ENCODE peak calls at places on chromosomes 12 and 14, in seven cellular contexts. K, A, S, R, Z, E and M are unnamed samples. For H3K4me1, the result is how much of the 10 kb centered on the place peaks cover.

GRCh38 chr14:72714094-72714493 is 179.8 kb downstream of the DPF3 start:
- DNase-seq in K (no peak), A (no peak), S (no peak), R (no peak), Z (no peak), E (no peak), M (no peak)

GRCh38 chr12:113070117-113070906 is 13.8 kb downstream of the DTX1 start:
- DNase-seq in K (peak), A (no peak), S (no peak), R (no peak), Z (no peak), E (no peak), M (no peak)

GRCh38 chr14:95511687-95512086 is 4.8 kb downstream of the SYNE3 start:
- DNase-seq in K (no peak), A (no peak), S (no peak), R (peak), Z (no peak), E (no peak), M (no peak)

GRCh38 chr14:88999137-88999536 is 174.7 kb downstream of the TTC8 start:
- DNase-seq in K (no peak), A (no peak), S (no peak), R (no peak), Z (no peak), E (no peak), M (no peak)

GRCh38 chr14:32203928-32204357 is 874 bp upstream of the RNU6-8 start:
- DNase-seq in K (peak), A (no peak), S (no peak), R (no peak), Z (no peak), E (peak), M (no peak)

GRCh38 chr14:32354716-32355115 is 25.6 kb downstream of the AKAP6 start:
- DNase-seq in K (peak), A (no peak), S (no peak), R (no peak), Z (no peak), E (no peak), M (no peak)

GRCh38 chr12:4934651-4935050 is 24.9 kb downstream of the KCNA1 start:
- DNase-seq in K (no peak), A (no peak), S (no peak), R (no peak), Z (peak), E (no peak), M (no peak)

GRCh38 chr12:25327321-25327720 is 76.6 kb upstream of the KRAS start:
- DNase-seq in K (no peak), A (no peak), S (no peak), R (no peak), Z (no peak), E (no peak), M (no peak)

GRCh38 chr14:38125484-38125912 is 82.2 kb upstream of the SSTR1 start:
- DNase-seq in K (peak), A (no peak), S (no peak), R (no peak), Z (no peak), E (no peak), M (no peak)

GRCh38 chr14:67940894-67941455 is 121.4 kb downstream of the RAD51B start:
- DNase-seq in K (peak), A (no peak), S (peak), R (no peak), Z (peak), E (peak), M (peak)

GRCh38 chr12:89856431-89856830 is 147.8 kb upstream of the ATP2B1 start:
- DNase-seq in K (no peak), A (no peak), S (no peak), R (no peak), Z (peak), E (no peak), M (no peak)

GRCh38 chr14:93962701-93963601 is 13.4 kb downstream of the ASB2 start:
- DNase-seq in K (peak), A (no peak), S (no peak), R (no peak), Z (peak), E (peak), M (no peak)

GRCh38 chr14:98176910-98177309 is 1095.1 kb downstream of the BCL11B start:
- DNase-seq in K (no peak), A (no peak), S (no peak), R (no peak), Z (no peak), E (no peak), M (no peak)

GRCh38 chr14:98177551-98177950 is 1094.4 kb downstream of the BCL11B start:
- DNase-seq in K (no peak), A (no peak), S (no peak), R (no peak), Z (no peak), E (no peak), M (no peak)

GRCh38 chr14:98174031-98174430 is 1098.0 kb downstream of the BCL11B start:
- DNase-seq in K (no peak), A (no peak), S (no peak), R (no peak), Z (no peak), E (no peak), M (no peak)

GRCh38 chr14:98175436-98175835 is 1096.6 kb downstream of the BCL11B start:
- DNase-seq in K (no peak), A (no peak), S (no peak), R (no peak), Z (no peak), E (no peak), M (no peak)

GRCh38 chr14:98175881-98176280 is 1096.1 kb downstream of the BCL11B start:
- DNase-seq in K (no peak), A (no peak), S (no peak), R (no peak), Z (no peak), E (no peak), M (no peak)
- H3K4me1 ChIP-seq in K (under half), A (under half), S (under half), R (under half), Z (under half), E (under half), M (under half)

GRCh38 chr12:124532947-124533346 is 34.5 kb downstream of the NCOR2 start:
- DNase-seq in K (no peak), A (no peak), S (no peak), R (no peak), Z (no peak), E (no peak), M (no peak)

GRCh38 chr12:124533456-124533855 is 34.0 kb downstream of the NCOR2 start:
- DNase-seq in K (no peak), A (no peak), S (no peak), R (no peak), Z (no peak), E (no peak), M (no peak)

GRCh38 chr12:124531281-124531745 is 36.1 kb downstream of the NCOR2 start:
- DNase-seq in K (no peak), A (no peak), S (no peak), R (no peak), Z (no peak), E (no peak), M (no peak)

GRCh38 chr12:124531906-124532305 is 35.5 kb downstream of the NCOR2 start:
- DNase-seq in K (no peak), A (no peak), S (no peak), R (no peak), Z (no peak), E (no peak), M (no peak)

GRCh38 chr12:124532331-124532750 is 35.1 kb downstream of the NCOR2 start:
- DNase-seq in K (no peak), A (no peak), S (no peak), R (peak), Z (no peak), E (no peak), M (no peak)
- H3K4me1 ChIP-seq in K (under half), A (under half), S (under half), R (under half), Z (under half), E (under half), M (under half)

DNA sequence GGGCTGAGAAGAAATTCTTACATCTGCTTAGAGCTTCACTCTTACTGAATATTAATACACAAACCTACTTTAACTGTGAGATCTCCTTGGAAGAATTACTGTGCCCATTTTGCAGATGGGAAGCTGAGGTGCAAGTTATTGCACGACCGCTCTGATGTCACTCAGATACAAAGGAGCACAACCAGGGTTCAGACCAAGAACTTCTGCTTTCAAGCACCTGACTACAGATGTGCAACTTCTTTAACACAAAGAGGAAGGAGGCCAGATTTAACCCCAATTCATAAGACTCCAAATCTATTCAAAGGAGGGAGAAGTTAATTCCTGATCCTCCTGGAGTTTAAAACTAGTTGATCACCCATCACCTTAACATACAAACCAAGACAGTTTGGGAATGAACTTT is 232.6 kb downstream of the VRK1 start:
- DNase-seq in K (no peak), A (no peak), S (no peak), R (no peak), Z (no peak), E (no peak), M (no peak)
- H3K4me1 ChIP-seq in K (under half), A (under half), S (under half), R (under half), Z (under half), E (under half), M (under half)

DNA sequence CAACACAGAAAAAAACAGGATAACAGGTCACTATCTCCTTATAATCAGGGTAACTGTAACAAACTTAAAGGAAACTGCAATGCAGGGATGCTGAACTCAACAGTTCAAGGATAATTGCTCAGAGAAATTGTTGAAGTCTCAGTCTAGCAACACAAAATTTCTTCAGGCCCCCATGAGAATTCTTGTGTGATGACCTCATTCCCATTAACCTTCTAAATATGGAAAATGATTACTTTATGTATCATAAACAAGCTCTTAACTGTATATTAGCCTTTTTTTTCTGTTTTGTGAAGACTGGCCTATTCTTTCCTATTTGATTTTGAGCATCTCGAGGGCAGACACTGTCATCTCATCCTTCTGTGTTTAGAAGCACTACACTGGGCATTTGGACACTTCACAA is 47.1 kb downstream of the IGF1 start:
- DNase-seq in K (no peak), A (no peak), S (no peak), R (no peak), Z (peak), E (peak), M (no peak)
- H3K4me1 ChIP-seq in K (under half), A (under half), S (under half), R (under half), Z (under half), E (under half), M (under half)

DNA sequence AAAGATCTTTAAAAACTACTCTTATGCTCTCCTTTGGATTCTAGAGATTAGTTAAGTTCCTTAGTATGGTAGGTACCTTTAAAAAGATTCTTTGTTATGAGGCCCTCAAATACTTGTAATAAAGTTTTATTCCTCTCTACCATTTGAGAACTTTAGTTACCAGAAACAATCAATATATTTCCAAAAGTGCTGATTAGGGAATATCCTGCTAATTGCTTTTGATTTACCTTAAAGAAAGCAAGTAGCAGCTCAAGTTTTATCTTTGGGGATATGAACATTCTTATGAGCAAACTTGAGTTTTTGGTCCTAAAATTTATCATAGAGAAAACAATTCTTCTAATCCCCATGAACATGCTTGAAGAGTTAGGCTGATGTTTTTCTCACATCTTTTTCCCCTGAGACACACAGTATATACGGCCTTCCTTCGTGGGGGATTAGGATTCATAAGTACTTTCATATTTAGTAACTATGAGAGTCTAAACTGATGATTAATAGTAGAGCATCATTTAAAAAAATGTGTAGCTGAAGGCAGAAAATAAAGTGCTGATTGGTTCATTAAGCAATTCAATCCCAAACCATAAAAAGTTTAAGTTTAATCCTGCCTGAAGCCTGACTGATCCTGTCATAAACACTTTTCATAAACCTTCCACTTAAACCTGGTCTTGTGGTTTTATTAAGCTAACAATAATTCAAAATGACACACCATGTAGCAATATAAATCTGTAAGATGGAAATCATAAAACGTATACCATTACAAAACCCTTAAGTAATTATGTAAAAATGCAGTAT is 380.5 kb upstream of the FBXO33 start:
- DNase-seq in K (no peak), A (no peak), S (no peak), R (no peak), Z (no peak), E (no peak), M (no peak)
- H3K4me1 ChIP-seq in K (under half), A (under half), S (under half), R (under half), Z (under half), E (under half), M (under half)